ENCODE peak calls at places on chromosomes 3 and 15, in nine cellular contexts. Q is IMR-90, J is HCT116, N is A549, L is HepG2, K is sigmoid colon, I is ovary, Y is stomach, W is transverse colon. G is an unnamed sample.

GRCh38 chr15:32709295-32710033 is 8.3 kb upstream of the GREM1 start:
- DNase-seq in Y (no peak), L (peak; percentile 76), J (no peak), N (no peak), W (no peak), K (no peak), Q (peak; percentile 86), I (no peak), G (no peak)

GRCh38 chr15:29087521-29088285 is 181.9 kb downstream of the NSMCE3 start:
- DNase-seq in Y (no peak), N (no peak), J (no peak), K (peak; percentile 33), L (no peak), Q (no peak), I (no peak), W (no peak), G (no peak)

GRCh38 chr3:188531210-188531609 is 377.3 kb downstream of the LPP start:
- DNase-seq in I (no peak), L (peak; percentile 31), K (no peak), N (no peak), J (no peak), Y (no peak), Q (peak; percentile 59), W (no peak), G (no peak)

GRCh38 chr15:72057548-72058091 is 60.3 kb downstream of the MYO9A start:
- DNase-seq in I (no peak), N (no peak), Q (no peak), W (no peak), K (no peak), Y (no peak), J (no peak), L (no peak), G (no peak)

GRCh38 chr15:79973445-79974180 is 2.6 kb upstream of the BCL2A1 start:
- DNase-seq in I (no peak), Y (no peak), L (no peak), N (no peak), J (no peak), Q (no peak), W (no peak), K (no peak), G (no peak)

GRCh38 chr3:133821767-133822638 is 16.4 kb downstream of the SRPRB start:
- DNase-seq in Y (peak; percentile 88), Q (peak; percentile 80), I (peak; percentile 59), K (no peak), N (no peak), W (peak; percentile 58), J (peak; percentile 55), L (peak; percentile 83), G (no peak)

GRCh38 chr3:45978348-45978747 is 17.3 kb downstream of the FYCO1 start:
- DNase-seq in J (no peak), K (no peak), N (no peak), I (no peak), Q (no peak), L (no peak), Y (peak; percentile 96), W (peak; percentile 89), G (no peak)

GRCh38 chr3:133514418-133514817 is 59.1 kb upstream of the CDV3 start:
- DNase-seq in Q (no peak), Y (no peak), J (no peak), L (no peak), N (no peak), I (no peak), K (no peak), W (no peak), G (no peak)

GRCh38 chr15:59148160-59148810 is 43.3 kb downstream of the CCNB2 start:
- DNase-seq in N (no peak), W (no peak), I (no peak), K (no peak), J (no peak), L (no peak), Q (peak; percentile 49), Y (no peak), G (no peak)

GRCh38 chr3:56940331-56940730 is 120.1 kb upstream of the SPATA12 start:
- DNase-seq in N (no peak), Y (no peak), Q (no peak), K (no peak), J (no peak), L (no peak), I (no peak), W (no peak), G (no peak)

GRCh38 chr15:78943692-78944091 is 1.2 kb downstream of the CTSH start:
- DNase-seq in I (no peak), Y (no peak), W (no peak), Q (no peak), K (no peak), J (no peak), N (no peak), L (no peak), G (no peak)

GRCh38 chr15:78946493-78946892 is 1.6 kb upstream of the CTSH start:
- DNase-seq in I (no peak), N (no peak), J (no peak), L (no peak), K (no peak), Y (no peak), Q (no peak), W (no peak), G (no peak)

GRCh38 chr15:78942741-78943140 is 2.1 kb downstream of the CTSH start:
- DNase-seq in Y (no peak), N (no peak), W (no peak), L (no peak), K (no peak), I (no peak), Q (no peak), J (no peak), G (no peak)

GRCh38 chr15:78944202-78944625 is 632 bp downstream of the CTSH start:
- DNase-seq in K (no peak), Q (no peak), N (no peak), Y (peak; percentile 38), L (no peak), W (peak; percentile 35), I (no peak), J (no peak), G (no peak)

GRCh38 chr15:78944669-78945407 is at the start of gene CTSH:
- DNase-seq in I (peak; percentile 90), N (peak; percentile 78), K (peak; percentile 87), L (peak; percentile 84), W (peak; percentile 91), J (no peak), Y (peak; percentile 95), Q (peak; percentile 17), G (peak; percentile 37)
- TF ChIP-seq POLR2A in I (peak; percentile 33), N (peak; percentile 39), K (no peak), L (peak; percentile 90), W (peak; percentile 22), J (no peak), Y (no peak), Q (no peak), G (peak; percentile 51)

GRCh38 chr3:50674349-50675178 is at the start of gene DOCK3:
- DNase-seq in I (peak; percentile 76), L (no peak), N (peak; percentile 43), Q (peak; percentile 36), K (peak; percentile 82), W (peak; percentile 55), J (no peak), Y (peak; percentile 69), G (peak; percentile 41)
- H3K4me3 ChIP-seq in I (peak within 1 kb of the TSS; percentile 31), L (no peak within 1 kb of the TSS), N (peak within 1 kb of the TSS; percentile 94), Q (peak within 1 kb of the TSS; percentile 50), K (peak within 1 kb of the TSS; percentile 66), W (peak within 1 kb of the TSS; percentile 47), J (peak within 1 kb of the TSS; percentile 56), Y (peak within 1 kb of the TSS; percentile 60), G (peak within 1 kb of the TSS; percentile 46)

DNA sequence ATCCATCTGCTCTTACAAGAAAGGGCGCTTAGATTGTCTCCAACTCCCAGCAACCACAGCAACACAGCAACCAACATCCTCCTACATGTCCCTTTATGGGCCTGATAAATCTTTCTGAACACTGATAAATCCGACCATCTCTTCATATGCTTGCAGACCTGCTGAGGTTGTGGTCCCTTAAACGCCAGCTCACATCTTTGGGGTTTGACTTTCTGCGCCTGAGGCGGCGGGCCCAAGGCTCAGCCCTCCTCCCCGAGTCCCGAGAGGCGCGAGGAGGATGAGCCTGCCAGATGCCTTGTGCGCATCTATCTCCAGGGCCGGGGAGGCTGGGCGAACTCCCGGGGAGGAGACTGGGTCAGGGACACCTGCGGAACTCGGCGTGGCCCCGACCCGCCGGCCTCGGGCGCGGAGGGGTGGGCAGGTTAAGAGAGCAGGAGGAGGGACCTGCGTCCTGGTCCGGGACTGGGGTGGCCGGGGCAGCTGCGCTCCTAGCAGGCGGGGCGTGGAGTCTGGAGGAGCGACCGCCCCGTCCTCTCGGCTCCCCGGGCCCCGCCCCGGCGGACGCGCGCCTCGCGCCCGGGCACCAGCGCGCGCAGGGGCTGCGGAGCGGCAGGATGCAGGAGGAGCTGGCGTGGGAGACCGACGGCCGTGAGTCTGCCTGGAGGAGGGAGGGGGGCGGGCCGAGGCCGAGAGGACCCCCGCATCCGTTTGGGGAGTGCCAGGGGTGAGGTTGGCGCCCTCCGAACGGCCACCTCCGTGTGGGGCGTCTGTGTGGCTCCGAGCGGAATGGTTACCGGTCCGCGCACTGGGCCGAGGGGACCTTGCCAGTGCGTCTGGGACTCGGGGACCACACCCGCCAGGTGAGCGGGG is at the start of gene ANKDD1A:
- DNase-seq in I (peak; percentile 87), Q (peak; percentile 27), L (no peak), W (peak; percentile 73), J (peak; percentile 26), N (peak; percentile 94), Y (peak; percentile 69), K (peak; percentile 85), G (peak; percentile 20)
- TF ChIP-seq POLR2A in I (peak; percentile 46), Q (no peak), L (no peak), W (no peak), J (peak; percentile 55), N (peak; percentile 62), Y (no peak), K (no peak), G (no peak)

GRCh38 chr3:196177967-196178366 is 33.2 kb downstream of the ZDHHC19 start:
- DNase-seq in W (peak; percentile 71), J (no peak), N (no peak), Q (no peak), K (no peak), Y (no peak), I (no peak), L (no peak), G (no peak)

GRCh38 chr3:196179380-196180308 is 31.6 kb downstream of the ZDHHC19 start:
- DNase-seq in N (no peak), L (no peak), Q (peak; percentile 77), W (peak; percentile 52), Y (no peak), I (no peak), K (no peak), J (no peak), G (peak; percentile 77)

GRCh38 chr3:196177567-196177966 is 33.6 kb downstream of the ZDHHC19 start:
- DNase-seq in Y (no peak), W (peak; percentile 68), Q (no peak), N (no peak), K (no peak), J (no peak), L (peak; percentile 30), I (no peak), G (no peak)

GRCh38 chr3:196180346-196180745 is 30.9 kb downstream of the ZDHHC19 start:
- DNase-seq in L (no peak), J (no peak), K (no peak), W (no peak), Q (no peak), I (no peak), Y (no peak), N (no peak), G (no peak)

DNA sequence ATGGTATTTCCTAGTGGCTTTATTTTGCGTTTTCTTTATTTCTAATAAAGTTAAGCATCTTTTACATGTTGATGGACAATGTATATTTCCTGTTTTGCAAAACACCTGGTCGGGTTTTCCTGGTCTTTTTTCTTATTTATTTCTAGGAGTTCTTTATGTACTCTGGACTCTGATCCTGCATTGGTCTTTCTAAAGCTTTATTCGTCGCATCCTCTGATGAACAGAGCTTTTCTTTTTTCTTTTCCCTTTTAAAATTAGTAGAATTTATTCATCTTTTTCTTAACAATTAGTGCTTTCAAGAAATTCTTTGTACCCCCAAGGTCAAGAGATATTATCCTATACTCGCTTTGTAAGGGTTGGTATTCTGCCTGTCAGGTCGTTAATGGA is 32.2 kb downstream of the ZDHHC19 start:
- DNase-seq in K (no peak), Q (no peak), W (no peak), N (no peak), J (no peak), L (no peak), Y (no peak), I (no peak), G (no peak)
- H3K4me3 ChIP-seq in K (no peak overlapping the region), Q (no peak overlapping the region), W (peak overlapping the region; percentile 7), N (no peak overlapping the region), J (no peak overlapping the region), L (no peak overlapping the region), Y (no peak overlapping the region), I (no peak overlapping the region), G (peak overlapping the region; percentile 44)